ENCODE peak calls at places on chromosomes 13 and 19, in four cellular contexts. X is H1, V is SK-N-SH, C is K562. O is an unnamed sample.

GRCh38 chr19:50537769-50538230 is 24.1 kb upstream of the ASPDH start:
- DNase-seq in C (peak; percentile 93), V (peak; percentile 93), X (peak; percentile 99), O (peak; percentile 98)

GRCh38 chr19:48342414-48342738 is 17.0 kb downstream of the EMP3 start:
- DNase-seq in X (no peak), C (no peak), V (no peak), O (no peak)

GRCh38 chr19:18097993-18098890 is 664 bp downstream of the MAST3 start:
- DNase-seq in X (no peak), V (no peak), C (peak; percentile 27), O (no peak)

GRCh38 chr19:13031917-13032623 is 36.8 kb downstream of the NFIX start:
- DNase-seq in X (no peak), C (no peak), V (no peak), O (no peak)

GRCh38 chr13:108155185-108156106 is 59.9 kb downstream of the LIG4 start:
- DNase-seq in C (peak; percentile 32), V (peak; percentile 55), X (peak; percentile 78), O (peak; percentile 62)

GRCh38 chr13:113638806-113639205 is 19.2 kb downstream of the ATP4B start:
- DNase-seq in V (no peak), C (no peak), X (no peak), O (no peak)

GRCh38 chr13:21638319-21639282 is 32.3 kb upstream of the FGF9 start:
- DNase-seq in V (peak; percentile 29), C (peak; percentile 34), X (peak; percentile 53), O (no peak)

GRCh38 chr13:71979616-71980015 is 112.6 kb upstream of the DACH1 start:
- DNase-seq in X (peak; percentile 49), C (peak; percentile 7), V (no peak), O (peak; percentile 22)

GRCh38 chr13:78182813-78183212 is 264.2 kb upstream of the EDNRB start:
- DNase-seq in V (no peak), X (no peak), C (no peak), O (no peak)

GRCh38 chr13:42214445-42214844 is 57.5 kb upstream of the AKAP11 start:
- DNase-seq in C (no peak), X (no peak), V (no peak), O (no peak)

GRCh38 chr13:27644302-27644701 is 22.6 kb downstream of the POLR1D start:
- DNase-seq in X (no peak), C (no peak), V (no peak), O (no peak)

GRCh38 chr13:49315036-49315565 is 67.4 kb downstream of the CDADC1 start:
- DNase-seq in C (no peak), V (no peak), X (no peak), O (no peak)

GRCh38 chr13:113109151-113110047 is 3.8 kb downstream of the F7 start:
- DNase-seq in V (no peak), X (peak; percentile 74), C (no peak), O (peak; percentile 42)

GRCh38 chr19:8826371-8826770 is 5.7 kb downstream of the ZNF558 start:
- DNase-seq in X (no peak), C (peak; percentile 4), V (no peak), O (no peak)

GRCh38 chr13:41960700-41961697 is at the start of gene VWA8:
- DNase-seq in X (peak; percentile 92), V (peak; percentile 91), C (peak; percentile 82), O (peak; percentile 90)

GRCh38 chr19:17513801-17514200 is 2.4 kb downstream of the PGLS start:
- DNase-seq in X (no peak), V (no peak), C (no peak), O (no peak)

GRCh38 chr13:100154835-100155463 is 66.1 kb downstream of the PCCA start:
- DNase-seq in V (no peak), C (no peak), X (no peak), O (no peak)

GRCh38 chr19:55255618-55256423 is 3.0 kb downstream of the PPP6R1 start:
- DNase-seq in X (no peak), C (peak; percentile 46), V (no peak), O (no peak)

DNA sequence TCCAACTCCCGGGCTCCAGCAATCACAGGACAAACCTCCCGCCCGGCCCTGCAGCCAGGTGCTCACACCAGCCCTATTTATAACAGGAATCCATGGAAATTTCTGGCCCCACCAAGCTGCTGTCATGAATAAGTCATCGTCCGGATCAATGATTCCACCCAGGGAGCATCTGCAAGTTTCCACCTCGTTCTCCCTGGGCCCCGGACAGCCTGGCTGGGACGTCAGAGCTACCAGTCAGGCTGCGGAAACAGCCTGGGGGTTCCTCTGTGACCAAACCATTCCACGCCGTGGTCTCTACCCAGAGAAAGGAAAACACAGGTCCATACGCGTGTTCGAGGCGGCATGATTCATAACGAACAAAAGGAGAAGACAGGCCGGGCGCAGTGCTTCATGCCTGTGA is 20.7 kb upstream of the PTBP1 start:
- DNase-seq in V (no peak), C (no peak), X (no peak), O (no peak)
- TF ChIP-seq TEAD4 in V (no peak), C (no peak), X (no peak), O (no peak)

DNA sequence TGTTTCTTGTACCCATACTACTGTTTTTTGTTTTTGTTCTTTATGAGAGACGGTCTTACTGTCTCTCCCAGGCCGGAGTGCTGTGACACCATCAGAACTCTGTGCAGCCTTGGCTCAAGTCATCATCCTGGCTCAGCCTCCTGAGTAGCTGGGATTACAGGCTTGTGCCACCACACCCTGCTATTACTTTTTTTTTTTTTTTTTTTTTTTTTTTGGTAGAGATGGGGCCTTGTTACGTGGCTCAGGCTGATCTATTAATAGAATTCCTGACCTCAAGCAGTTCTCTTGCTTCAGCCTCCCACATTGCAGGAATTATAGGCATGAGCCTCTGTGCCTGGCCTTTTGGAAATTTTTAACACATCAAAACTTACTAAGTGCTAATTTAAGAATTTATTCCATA is 2.9 kb upstream of the ZNF304 start:
- DNase-seq in C (no peak), V (no peak), X (no peak), O (no peak)
- TF ChIP-seq TEAD4 in C (no peak), V (no peak), X (no peak), O (no peak)

GRCh38 chr13:23630349-23631093 is 60.3 kb downstream of the TNFRSF19 start:
- DNase-seq in V (peak; percentile 42), C (no peak), X (no peak), O (no peak)
- TF ChIP-seq TEAD4 in V (no peak), C (no peak), X (no peak), O (no peak)

GRCh38 chr13:110045202-110045601 is 258.8 kb upstream of the IRS2 start:
- DNase-seq in X (no peak), V (no peak), C (no peak), O (no peak)

GRCh38 chr13:110042253-110042652 is 255.9 kb upstream of the IRS2 start:
- DNase-seq in C (no peak), V (no peak), X (no peak), O (no peak)

GRCh38 chr13:110045919-110046318 is 259.5 kb upstream of the IRS2 start:
- DNase-seq in X (no peak), V (no peak), C (no peak), O (no peak)

GRCh38 chr13:110044521-110045200 is 258.3 kb upstream of the IRS2 start:
- DNase-seq in C (no peak), V (peak; percentile 18), X (no peak), O (no peak)

GRCh38 chr13:110047511-110047910 is 259.4 kb downstream of the COL4A1 start:
- DNase-seq in C (no peak), X (no peak), V (peak; percentile 42), O (no peak)
- TF ChIP-seq TEAD4 in C (no peak), X (no peak), V (no peak), O (no peak)

GRCh38 chr13:79833972-79834371 is 353.0 kb downstream of the NDFIP2 start:
- DNase-seq in X (no peak), V (no peak), C (no peak), O (no peak)

GRCh38 chr13:79837741-79838450 is 356.9 kb downstream of the NDFIP2 start:
- DNase-seq in C (no peak), X (no peak), V (no peak), O (no peak)
- TF ChIP-seq TEAD4 in C (no peak), X (no peak), V (no peak), O (no peak)

DNA sequence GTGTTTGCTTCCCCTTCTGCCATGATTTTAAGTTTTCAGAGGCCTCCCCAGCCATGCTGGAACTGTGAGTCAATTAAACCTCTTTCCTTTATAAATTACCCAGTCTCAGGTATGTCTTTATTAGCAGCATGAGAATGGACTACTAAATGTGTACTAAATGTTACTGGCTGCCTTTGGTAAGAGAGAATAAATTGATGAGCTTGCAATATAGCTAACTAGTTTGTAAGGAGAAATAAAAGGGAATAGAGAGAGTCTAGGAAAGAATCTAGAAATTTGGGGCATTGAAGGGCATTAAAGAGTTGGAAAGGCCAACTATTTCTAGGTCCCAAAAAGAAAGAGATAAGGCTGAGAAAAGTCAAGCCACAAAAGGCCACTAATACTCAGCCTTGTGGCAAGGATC is 5.5 kb upstream of the SOHLH2 start:
- DNase-seq in C (no peak), X (no peak), V (no peak), O (no peak)
- TF ChIP-seq TEAD4 in C (no peak), X (no peak), V (no peak), O (no peak)

GRCh38 chr19:46413262-46414031 is at the start of gene CCDC8:
- DNase-seq in X (peak; percentile 91), C (peak; percentile 98), V (no peak), O (peak; percentile 94)
- TF ChIP-seq TEAD4 in X (no peak), C (no peak), V (no peak), O (no peak)

GRCh38 chr19:708154-709141 is at the start of gene PALM:
- DNase-seq in C (peak; percentile 64), V (peak; percentile 90), X (peak; percentile 78), O (peak; percentile 63)

GRCh38 chr19:709196-709964 is 645 bp downstream of the PALM start:
- DNase-seq in C (no peak), X (peak; percentile 57), V (peak; percentile 71), O (no peak)

GRCh38 chr19:709965-710714 is 1.4 kb downstream of the PALM start:
- DNase-seq in X (peak; percentile 52), V (peak; percentile 55), C (no peak), O (no peak)

GRCh38 chr19:711224-711623 is 2.5 kb downstream of the PALM start:
- DNase-seq in C (no peak), X (no peak), V (no peak), O (no peak)

DNA sequence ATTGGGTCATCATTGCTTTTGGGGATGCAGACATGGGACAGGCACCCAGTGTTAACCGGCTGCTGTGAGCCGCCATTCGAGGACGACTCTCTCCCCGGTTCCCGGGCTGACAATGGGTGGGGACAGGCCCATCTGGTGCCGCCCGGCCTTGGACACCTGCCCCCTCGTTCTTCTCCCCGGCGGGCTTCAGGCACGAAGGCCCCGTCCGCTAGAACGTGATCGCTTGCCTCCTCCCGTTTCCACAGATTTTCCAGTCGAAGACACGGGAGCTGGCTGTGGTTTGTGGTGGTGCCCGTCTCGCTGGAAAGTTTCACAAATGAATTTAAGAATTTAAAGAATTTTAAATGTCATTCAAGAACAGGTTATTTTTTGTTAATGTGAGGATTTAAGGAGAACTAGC is 2.0 kb downstream of the PALM start:
- DNase-seq in C (no peak), X (no peak), V (no peak), O (no peak)
- TF ChIP-seq TEAD4 in C (no peak), X (no peak), V (no peak), O (no peak)

O was measured in WTC11.